ENCODE peak calls at places on chromosomes 7 and 10, in eight cellular contexts. N, R, Z, S, K, U, L and P are unnamed samples.

GRCh38 chr7:330554-331230 is 40.7 kb downstream of the FOXL3 start:
- DNase-seq in N (no peak), R (no peak), Z (no peak), S (no peak), K (no peak), U (no peak), L (no peak), P (no peak)

GRCh38 chr7:103962070-103962469 is 27.4 kb downstream of the RELN start:
- DNase-seq in N (no peak), R (no peak), Z (no peak), S (peak), K (no peak), U (no peak), L (no peak), P (no peak)

GRCh38 chr10:43846187-43846680 is 197.6 kb upstream of the ZNF32 start:
- DNase-seq in N (no peak), R (no peak), Z (no peak), S (no peak), K (no peak), U (no peak), L (no peak), P (no peak)

GRCh38 chr7:47570649-47571050 is 11.3 kb downstream of the TNS3 start:
- DNase-seq in N (no peak), R (no peak), Z (no peak), S (no peak), K (no peak), U (no peak), L (no peak), P (no peak)

GRCh38 chr7:78164459-78164858 is 365.9 kb downstream of the PHTF2 start:
- DNase-seq in N (no peak), R (no peak), Z (no peak), S (no peak), K (no peak), U (no peak), L (peak), P (no peak)

GRCh38 chr10:12337407-12337806 is 11.9 kb upstream of the CAMK1D start:
- DNase-seq in N (no peak), R (no peak), Z (no peak), S (no peak), K (no peak), U (no peak), L (no peak), P (no peak)

GRCh38 chr10:125757742-125758141 is 17.9 kb downstream of the MMP21 start:
- DNase-seq in N (no peak), R (no peak), Z (no peak), S (no peak), K (no peak), U (no peak), L (no peak), P (no peak)

GRCh38 chr10:22554481-22555182 is 159.7 kb downstream of the PIP4K2A start:
- DNase-seq in N (no peak), R (peak), Z (no peak), S (no peak), K (no peak), U (peak), L (no peak), P (no peak)

GRCh38 chr7:7554647-7555575 is 11.8 kb upstream of the MIOS start:
- DNase-seq in N (no peak), R (no peak), Z (no peak), S (no peak), K (no peak), U (no peak), L (peak), P (no peak)

GRCh38 chr10:49008505-49009202 is 69.0 kb upstream of the LRRC18 start:
- DNase-seq in N (no peak), R (no peak), Z (no peak), S (no peak), K (no peak), U (no peak), L (no peak), P (no peak)

GRCh38 chr7:92343719-92344118 is 97.9 kb downstream of the ANKIB1 start:
- DNase-seq in N (no peak), R (no peak), Z (no peak), S (no peak), K (no peak), U (no peak), L (no peak), P (no peak)

GRCh38 chr7:155583636-155584035 is 37.3 kb upstream of the CNPY1 start:
- DNase-seq in N (no peak), R (no peak), Z (no peak), S (no peak), K (no peak), U (no peak), L (no peak), P (no peak)

GRCh38 chr10:15370741-15371701 is at the start of gene FAM171A1:
- DNase-seq in N (peak), R (peak), Z (peak), S (peak), K (peak), U (peak), L (peak), P (peak)

GRCh38 chr10:48455392-48456151 is 149.1 kb downstream of the MAPK8 start:
- DNase-seq in N (no peak), R (no peak), Z (no peak), S (no peak), K (no peak), U (peak), L (no peak), P (no peak)

GRCh38 chr10:113087082-113088029 is 137.3 kb downstream of the TCF7L2 start:
- DNase-seq in N (peak), R (peak), Z (peak), S (peak), K (peak), U (no peak), L (no peak), P (no peak)